ENCODE peak calls at places on chromosomes 13 and 19, in four cellular contexts. One of them, this sample, is unnamed.

GRCh38 chr19:44059229-44059628 is 7.4 kb downstream of the ZNF223 start:
- DNase-seq in AG04450: no peak
- DNase-seq in CD4-positive, CD25-positive, alpha-beta regulatory T cell: no peak
- DNase-seq in colonic mucosa: no peak
- DNase-seq in this sample: no peak

GRCh38 chr19:2476451-2477140 is 669 bp downstream of the GADD45B start:
- DNase-seq in AG04450: no peak
- DNase-seq in CD4-positive, CD25-positive, alpha-beta regulatory T cell: peak; percentile 69
- DNase-seq in colonic mucosa: peak; percentile 73
- DNase-seq in this sample: peak; percentile 36

GRCh38 chr13:24181991-24182702 is 21.6 kb downstream of the SPATA13 start:
- DNase-seq in AG04450: no peak
- DNase-seq in CD4-positive, CD25-positive, alpha-beta regulatory T cell: no peak
- DNase-seq in colonic mucosa: peak; percentile 39
- DNase-seq in this sample: no peak

GRCh38 chr19:55066107-55066709 is 3.3 kb upstream of the RDH13 start:
- DNase-seq in AG04450: no peak
- DNase-seq in CD4-positive, CD25-positive, alpha-beta regulatory T cell: no peak
- DNase-seq in colonic mucosa: peak; percentile 39
- DNase-seq in this sample: no peak

GRCh38 chr13:98622926-98623325 is 46.0 kb upstream of the STK24 start:
- DNase-seq in AG04450: no peak
- DNase-seq in CD4-positive, CD25-positive, alpha-beta regulatory T cell: no peak
- DNase-seq in colonic mucosa: no peak
- DNase-seq in this sample: no peak

GRCh38 chr13:25678398-25678797 is 306.6 kb downstream of the ATP8A2 start:
- DNase-seq in AG04450: no peak
- DNase-seq in CD4-positive, CD25-positive, alpha-beta regulatory T cell: no peak
- DNase-seq in colonic mucosa: no peak
- DNase-seq in this sample: peak; percentile 68

GRCh38 chr13:52024481-52024880 is at the start of gene UTP14C:
- DNase-seq in AG04450: no peak
- DNase-seq in CD4-positive, CD25-positive, alpha-beta regulatory T cell: no peak
- DNase-seq in colonic mucosa: no peak
- DNase-seq in this sample: no peak

GRCh38 chr13:19984430-19985218 is 26.1 kb downstream of the ZMYM2 start:
- DNase-seq in AG04450: peak; percentile 32
- DNase-seq in CD4-positive, CD25-positive, alpha-beta regulatory T cell: peak; percentile 44
- DNase-seq in colonic mucosa: no peak
- DNase-seq in this sample: no peak

GRCh38 chr13:53683608-53684007 is 655.0 kb downstream of the OLFM4 start:
- DNase-seq in AG04450: no peak
- DNase-seq in CD4-positive, CD25-positive, alpha-beta regulatory T cell: no peak
- DNase-seq in colonic mucosa: no peak
- DNase-seq in this sample: no peak

GRCh38 chr19:13001502-13002388 is 6.5 kb downstream of the NFIX start:
- DNase-seq in AG04450: no peak
- DNase-seq in CD4-positive, CD25-positive, alpha-beta regulatory T cell: no peak
- DNase-seq in colonic mucosa: no peak
- DNase-seq in this sample: peak; percentile 69

GRCh38 chr13:99265162-99265822 is 7.1 kb upstream of the GPR18 start:
- DNase-seq in AG04450: no peak
- DNase-seq in CD4-positive, CD25-positive, alpha-beta regulatory T cell: no peak
- DNase-seq in colonic mucosa: no peak
- DNase-seq in this sample: no peak

GRCh38 chr19:7515471-7516226 is at the start of gene ZNF358:
- DNase-seq in AG04450: no peak
- DNase-seq in CD4-positive, CD25-positive, alpha-beta regulatory T cell: no peak
- DNase-seq in colonic mucosa: peak; percentile 79
- DNase-seq in this sample: peak; percentile 55

GRCh38 chr13:95833713-95834112 is 156.8 kb downstream of the DNAJC3 start:
- DNase-seq in AG04450: no peak
- DNase-seq in CD4-positive, CD25-positive, alpha-beta regulatory T cell: no peak
- DNase-seq in colonic mucosa: no peak
- DNase-seq in this sample: no peak

GRCh38 chr19:35253316-35254286 is 4.8 kb downstream of the LSR start:
- DNase-seq in AG04450: no peak
- DNase-seq in CD4-positive, CD25-positive, alpha-beta regulatory T cell: no peak
- DNase-seq in colonic mucosa: peak; percentile 12
- DNase-seq in this sample: no peak

GRCh38 chr19:7869453-7869909 is 4.7 kb downstream of the PRR36 start:
- DNase-seq in AG04450: no peak
- DNase-seq in CD4-positive, CD25-positive, alpha-beta regulatory T cell: peak; percentile 90
- DNase-seq in colonic mucosa: peak; percentile 82
- DNase-seq in this sample: peak; percentile 37

GRCh38 chr19:46487802-46488445 is 7.7 kb downstream of the PNMA8B start:
- DNase-seq in AG04450: no peak
- DNase-seq in CD4-positive, CD25-positive, alpha-beta regulatory T cell: peak; percentile 69
- DNase-seq in colonic mucosa: peak; percentile 77
- DNase-seq in this sample: peak; percentile 51
- H3K4me3 ChIP-seq in AG04450: peak overlapping the region; percentile 52
- H3K4me3 ChIP-seq in CD4-positive, CD25-positive, alpha-beta regulatory T cell: no peak overlapping the region
- H3K4me3 ChIP-seq in colonic mucosa: no peak overlapping the region
- H3K4me3 ChIP-seq in this sample: peak overlapping the region; percentile 22

GRCh38 chr19:57103573-57104277 is 16.1 kb upstream of the USP29 start:
- DNase-seq in AG04450: no peak
- DNase-seq in CD4-positive, CD25-positive, alpha-beta regulatory T cell: peak; percentile 53
- DNase-seq in colonic mucosa: peak; percentile 51
- DNase-seq in this sample: no peak
- H3K4me3 ChIP-seq in AG04450: no peak overlapping the region
- H3K4me3 ChIP-seq in CD4-positive, CD25-positive, alpha-beta regulatory T cell: peak overlapping the region; percentile 18
- H3K4me3 ChIP-seq in colonic mucosa: no peak overlapping the region
- H3K4me3 ChIP-seq in this sample: no peak overlapping the region

GRCh38 chr19:10870955-10871603 is at the start of gene CARM1:
- DNase-seq in AG04450: peak; percentile 97
- DNase-seq in CD4-positive, CD25-positive, alpha-beta regulatory T cell: peak; percentile 99
- DNase-seq in colonic mucosa: peak; percentile 100
- DNase-seq in this sample: peak; percentile 99
- H3K4me3 ChIP-seq in AG04450: peak within 1 kb of the TSS; percentile 84
- H3K4me3 ChIP-seq in CD4-positive, CD25-positive, alpha-beta regulatory T cell: peak within 1 kb of the TSS; percentile 64
- H3K4me3 ChIP-seq in colonic mucosa: peak within 1 kb of the TSS; percentile 65
- H3K4me3 ChIP-seq in this sample: peak within 1 kb of the TSS; percentile 86

GRCh38 chr19:48631254-48631653 is 5.9 kb downstream of the DBP start:
- DNase-seq in AG04450: no peak
- DNase-seq in CD4-positive, CD25-positive, alpha-beta regulatory T cell: no peak
- DNase-seq in colonic mucosa: no peak
- DNase-seq in this sample: no peak
- H3K4me3 ChIP-seq in AG04450: no peak overlapping the region
- H3K4me3 ChIP-seq in CD4-positive, CD25-positive, alpha-beta regulatory T cell: no peak overlapping the region
- H3K4me3 ChIP-seq in colonic mucosa: no peak overlapping the region
- H3K4me3 ChIP-seq in this sample: no peak overlapping the region

This sample was measured in gastrocnemius medialis.